ENCODE peak calls at places on chromosomes 2 and 18, in eight cellular contexts. K is lung, P is A549, L is GM23338, V is pancreas, B is endothelial cell of umbilical vein, U is mesenchymal stem cell, Y is fibroblast of lung. M is an unnamed sample.
A peak's percentile ranks its signal among the peaks of the same experiment; 100 is the strongest.

GRCh38 chr2:197356136-197356535 is 45.6 kb upstream of the ANKRD44 start:
- DNase-seq in K (no peak), P (peak; percentile 22), L (peak; percentile 79), V (no peak), B (no peak), U (peak; percentile 20), Y (no peak), M (peak; percentile 44)

GRCh38 chr18:44325903-44326650 is 354.6 kb upstream of the SETBP1 start:
- DNase-seq in K (peak; percentile 48), P (peak; percentile 30), L (peak; percentile 94), V (no peak), B (peak; percentile 72), U (peak; percentile 57), Y (peak; percentile 67), M (peak; percentile 65)

GRCh38 chr2:230224458-230224857 is 1.1 kb upstream of the SP140 start:
- DNase-seq in K (no peak), P (no peak), L (no peak), V (no peak), B (no peak), U (no peak), Y (no peak), M (no peak)

GRCh38 chr2:119022678-119023077 is 80.7 kb downstream of the MARCO start:
- DNase-seq in K (no peak), P (no peak), L (no peak), V (no peak), B (no peak), U (no peak), Y (no peak), M (no peak)

GRCh38 chr2:176491172-176491904 is 222.1 kb downstream of the MTX2 start:
- DNase-seq in K (peak; percentile 42), P (no peak), L (peak; percentile 27), V (no peak), B (no peak), U (peak; percentile 86), Y (peak; percentile 100), M (peak; percentile 87)

GRCh38 chr18:46152808-46153617 is 48.8 kb downstream of the HAUS1 start:
- DNase-seq in K (no peak), P (peak; percentile 36), L (peak; percentile 63), V (no peak), B (no peak), U (no peak), Y (no peak), M (no peak)

GRCh38 chr2:181615086-181615635 is 41.7 kb downstream of the CERKL start:
- DNase-seq in K (no peak), P (no peak), L (no peak), V (no peak), B (no peak), U (no peak), Y (no peak), M (peak; percentile 47)

GRCh38 chr18:58097127-58097906 is 53.3 kb downstream of the NEDD4L start:
- DNase-seq in K (peak; percentile 80), P (no peak), L (no peak), V (no peak), B (peak; percentile 73), U (no peak), Y (peak; percentile 59), M (no peak)

GRCh38 chr2:78546843-78547242 is 478.7 kb upstream of the REG3G start:
- DNase-seq in K (no peak), P (no peak), L (no peak), V (peak; percentile 23), B (no peak), U (no peak), Y (no peak), M (no peak)

GRCh38 chr18:22223263-22223960 is 54.0 kb downstream of the GATA6 start:
- DNase-seq in K (peak; percentile 92), P (peak; percentile 84), L (peak; percentile 36), V (no peak), B (peak; percentile 77), U (peak; percentile 85), Y (peak; percentile 97), M (no peak)

GRCh38 chr2:85376291-85377065 is 21.9 kb downstream of the ELMOD3 start:
- DNase-seq in K (no peak), P (no peak), L (no peak), V (no peak), B (no peak), U (peak; percentile 7), Y (peak; percentile 42), M (no peak)

GRCh38 chr2:69612197-69612596 is 31.3 kb downstream of the AAK1 start:
- DNase-seq in K (no peak), P (no peak), L (no peak), V (no peak), B (no peak), U (no peak), Y (no peak), M (no peak)

GRCh38 chr2:83703598-83703997 is 755.5 kb downstream of the SUCLG1 start:
- DNase-seq in K (no peak), P (no peak), L (no peak), V (no peak), B (no peak), U (no peak), Y (no peak), M (no peak)

DNA sequence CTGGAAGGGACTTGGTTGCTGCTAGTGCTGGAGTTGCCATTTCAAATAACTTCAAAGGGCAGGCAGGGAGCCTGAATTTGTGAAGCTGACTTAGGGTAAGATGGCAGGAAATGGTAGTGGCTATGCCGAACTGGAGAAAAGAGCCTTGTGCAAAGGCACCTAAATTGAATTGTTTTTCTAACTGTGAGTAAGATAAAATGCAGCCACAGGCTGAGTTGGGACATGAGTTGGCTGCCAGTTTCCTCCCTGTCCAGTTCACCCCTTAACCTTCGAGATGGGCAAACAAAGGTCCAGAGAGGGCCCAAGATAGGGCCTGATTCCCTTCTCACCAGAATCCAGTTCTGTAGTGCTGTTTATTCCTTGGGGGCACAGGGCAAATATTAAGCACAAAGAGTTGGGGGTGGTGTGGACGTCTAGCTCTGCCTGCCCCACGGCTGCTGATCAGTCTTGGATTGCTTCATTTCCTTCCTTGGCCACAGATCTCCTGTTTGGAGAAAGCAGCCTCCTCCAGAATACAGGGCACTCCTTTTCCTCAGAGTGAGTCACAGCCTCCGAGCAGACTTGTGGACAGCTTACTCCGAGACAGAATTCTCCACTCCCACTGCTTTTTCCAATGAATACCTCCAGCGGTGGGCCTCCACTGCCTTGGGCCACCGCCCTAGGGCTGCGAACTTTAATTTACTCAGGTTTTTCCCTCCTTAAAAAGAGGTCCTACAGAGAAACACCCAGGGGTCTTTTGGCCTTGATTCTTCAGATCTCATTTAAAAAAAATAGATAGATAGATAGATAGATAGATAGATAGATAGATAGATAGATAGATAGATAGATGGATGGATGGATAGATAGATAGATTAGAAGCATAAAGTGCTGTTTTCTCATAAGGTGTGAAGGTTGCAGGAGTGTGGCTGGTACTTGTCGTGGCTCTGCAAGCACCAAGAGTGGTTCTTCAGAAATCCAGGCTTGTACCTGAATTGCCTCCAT is 18.4 kb upstream of the SLC20A1 start:
- DNase-seq in K (peak; percentile 58), P (peak; percentile 85), L (no peak), V (no peak), B (peak; percentile 95), U (peak; percentile 97), Y (peak; percentile 98), M (peak; percentile 53)
- H3K27ac ChIP-seq in K (peak overlapping the region; percentile 63), P (peak overlapping the region; percentile 90), L (no peak overlapping the region), V (peak overlapping the region; percentile 32), B (peak overlapping the region; percentile 91), U (peak overlapping the region; percentile 98), Y (peak overlapping the region; percentile 79), M (no peak overlapping the region)

GRCh38 chr2:57542081-57542480 is 504.5 kb upstream of the VRK2 start:
- DNase-seq in K (no peak), P (no peak), L (no peak), V (no peak), B (no peak), U (peak; percentile 4), Y (no peak), M (no peak)

GRCh38 chr2:57543211-57543610 is 503.4 kb upstream of the VRK2 start:
- DNase-seq in K (no peak), P (no peak), L (no peak), V (no peak), B (no peak), U (no peak), Y (no peak), M (no peak)

GRCh38 chr2:57546478-57546877 is 500.1 kb upstream of the VRK2 start:
- DNase-seq in K (no peak), P (no peak), L (no peak), V (no peak), B (no peak), U (no peak), Y (no peak), M (no peak)

GRCh38 chr2:57549642-57550102 is 496.9 kb upstream of the VRK2 start:
- DNase-seq in K (no peak), P (peak; percentile 41), L (peak; percentile 58), V (no peak), B (no peak), U (peak; percentile 14), Y (no peak), M (peak; percentile 64)

DNA sequence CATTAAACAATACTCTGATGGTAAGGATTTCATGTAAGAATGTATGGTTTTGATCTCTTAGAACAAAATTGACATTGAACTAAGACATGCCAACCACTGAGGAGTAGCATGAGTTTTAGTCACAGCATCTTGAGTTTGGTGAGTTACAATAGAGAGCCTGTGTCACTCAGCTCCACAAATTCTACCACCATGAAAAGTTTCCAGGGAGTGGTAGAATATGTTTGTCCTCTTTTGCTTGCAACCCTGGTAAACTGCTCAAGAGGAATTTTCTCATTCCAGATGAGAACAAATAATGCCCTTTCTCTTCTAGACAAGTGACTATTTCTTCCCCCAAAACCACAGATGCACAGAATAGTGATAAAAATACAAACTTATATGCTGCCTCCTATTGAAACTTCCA is 502.0 kb upstream of the VRK2 start:
- DNase-seq in K (no peak), P (no peak), L (no peak), V (no peak), B (no peak), U (no peak), Y (no peak), M (no peak)
- H3K4me3 ChIP-seq in K (no peak overlapping the region), P (no peak overlapping the region), L (no peak overlapping the region), V (no peak overlapping the region), B (no peak overlapping the region), U (no peak overlapping the region), Y (no peak overlapping the region), M (no peak overlapping the region)

GRCh38 chr2:60047944-60048525 is 505.4 kb downstream of the BCL11A start:
- DNase-seq in K (no peak), P (no peak), L (no peak), V (no peak), B (no peak), U (no peak), Y (no peak), M (no peak)

GRCh38 chr2:60046529-60046928 is 506.9 kb downstream of the BCL11A start:
- DNase-seq in K (no peak), P (no peak), L (no peak), V (no peak), B (no peak), U (no peak), Y (no peak), M (no peak)

GRCh38 chr2:60042023-60042422 is 511.4 kb downstream of the BCL11A start:
- DNase-seq in K (no peak), P (no peak), L (no peak), V (no peak), B (no peak), U (no peak), Y (no peak), M (no peak)

GRCh38 chr2:60047347-60047746 is 506.1 kb downstream of the BCL11A start:
- DNase-seq in K (no peak), P (no peak), L (no peak), V (no peak), B (no peak), U (no peak), Y (no peak), M (no peak)

GRCh38 chr2:60045461-60045860 is 508.0 kb downstream of the BCL11A start:
- DNase-seq in K (no peak), P (no peak), L (no peak), V (no peak), B (no peak), U (no peak), Y (no peak), M (no peak)
- H3K27ac ChIP-seq in K (no peak overlapping the region), P (no peak overlapping the region), L (no peak overlapping the region), V (no peak overlapping the region), B (no peak overlapping the region), U (no peak overlapping the region), Y (no peak overlapping the region), M (no peak overlapping the region)

GRCh38 chr2:235668782-235669181 is 174.9 kb downstream of the AGAP1 start:
- DNase-seq in K (no peak), P (no peak), L (no peak), V (no peak), B (no peak), U (no peak), Y (no peak), M (no peak)
- H3K4me3 ChIP-seq in K (no peak overlapping the region), P (no peak overlapping the region), L (peak overlapping the region; percentile 36), V (no peak overlapping the region), B (no peak overlapping the region), U (no peak overlapping the region), Y (no peak overlapping the region), M (no peak overlapping the region)